ENCODE peak calls at places on chromosomes 4 and X, in nine cellular contexts. F is stimulated activated CD4-positive, alpha-beta T cell treated with anti-CD3 and anti-CD28 coated beads, Interleukin-2, amount 100 ng/mL, for 24 hours; X is immature natural killer cell; D is right cardiac atrium; Q is NCI-H524; Z is thoracic aorta; N is bronchial epithelial cell; U is Calu3; W is NCI-H1092. O is an unnamed sample.

GRCh38 chrX:65910899-65911298 is 129.0 kb downstream of the VSIG4 start:
- DNase-seq in F (no peak), X (no peak), D (no peak), Q (no peak), Z (no peak), N (no peak), U (no peak), W (no peak), O (no peak)

GRCh38 chr4:3745886-3746656 is 20.1 kb upstream of the ADRA2C start:
- DNase-seq in F (no peak), X (no peak), D (peak), Q (no peak), Z (no peak), N (no peak), U (no peak), W (no peak), O (peak)

GRCh38 chr4:3515646-3516045 is 16.6 kb downstream of the LRPAP1 start:
- DNase-seq in F (no peak), X (no peak), D (no peak), Q (no peak), Z (no peak), N (no peak), U (no peak), W (no peak), O (no peak)

GRCh38 chr4:139223682-139224317 is 46.8 kb upstream of the ELF2 start:
- DNase-seq in F (no peak), X (no peak), D (peak), Q (no peak), Z (no peak), N (peak), U (no peak), W (no peak), O (no peak)

GRCh38 chr4:1508161-1509160 is 102.2 kb upstream of the NKX1-1 start:
- DNase-seq in F (no peak), X (no peak), D (peak), Q (no peak), Z (no peak), N (no peak), U (no peak), W (no peak), O (no peak)

GRCh38 chrX:130053236-130053635 is 57.1 kb downstream of the ELF4 start:
- DNase-seq in F (no peak), X (no peak), D (no peak), Q (peak), Z (no peak), N (no peak), U (no peak), W (no peak), O (no peak)

GRCh38 chrX:10189317-10190268 is 32.8 kb downstream of the CLCN4 start:
- DNase-seq in F (peak), X (peak), D (peak), Q (peak), Z (peak), N (peak), U (peak), W (peak), O (peak)

GRCh38 chr4:119116021-119116420 is 19.6 kb upstream of the MYOZ2 start:
- DNase-seq in F (no peak), X (no peak), D (no peak), Q (no peak), Z (no peak), N (no peak), U (no peak), W (no peak), O (no peak)

GRCh38 chrX:63506320-63506719 is 155.2 kb upstream of the SPIN4 start:
- DNase-seq in F (no peak), X (no peak), D (no peak), Q (peak), Z (no peak), N (peak), U (no peak), W (peak), O (no peak)

GRCh38 chrX:51825432-51825831 is 68.0 kb upstream of the MAGED1 start:
- DNase-seq in F (no peak), X (no peak), D (no peak), Q (no peak), Z (no peak), N (no peak), U (no peak), W (no peak), O (no peak)

GRCh38 chrX:133415276-133416105 is at the start of gene GPC4:
- DNase-seq in F (no peak), X (no peak), D (peak), Q (peak), Z (no peak), N (no peak), U (peak), W (no peak), O (peak)

GRCh38 chr4:37890501-37891220 is at the start of gene TBC1D1:
- DNase-seq in F (peak), X (peak), D (peak), Q (peak), Z (no peak), N (no peak), U (peak), W (peak), O (no peak)

GRCh38 chr4:36099509-36099908 is 144.8 kb downstream of the ARAP2 start:
- DNase-seq in F (no peak), X (no peak), D (no peak), Q (no peak), Z (no peak), N (no peak), U (no peak), W (no peak), O (no peak)

GRCh38 chrX:39309018-39309620 is 507.9 kb downstream of the MID1IP1 start:
- DNase-seq in F (peak), X (no peak), D (no peak), Q (no peak), Z (no peak), N (peak), U (no peak), W (no peak), O (no peak)

GRCh38 chr4:113325876-113326615 is 276.6 kb downstream of the ANK2 start:
- DNase-seq in F (no peak), X (no peak), D (no peak), Q (no peak), Z (no peak), N (peak), U (no peak), W (no peak), O (no peak)

GRCh38 chrX:38985375-38985774 is 184.1 kb downstream of the MID1IP1 start:
- DNase-seq in F (no peak), X (no peak), D (no peak), Q (peak), Z (no peak), N (peak), U (no peak), W (no peak), O (no peak)

GRCh38 chrX:12113321-12113720 is 25.0 kb upstream of the FRMPD4 start:
- DNase-seq in F (no peak), X (no peak), D (no peak), Q (no peak), Z (no peak), N (peak), U (no peak), W (no peak), O (no peak)

GRCh38 chr4:110309686-110310085 is 111.3 kb upstream of the ELOVL6 start:
- DNase-seq in F (no peak), X (no peak), D (no peak), Q (no peak), Z (no peak), N (no peak), U (no peak), W (no peak), O (no peak)

GRCh38 chrX:111483140-111483539 is 28.3 kb upstream of the SERTM2 start:
- DNase-seq in F (no peak), X (no peak), D (no peak), Q (no peak), Z (no peak), N (no peak), U (no peak), W (no peak), O (no peak)

GRCh38 chr4:150348079-150348478 is 233.9 kb upstream of the MAB21L2 start:
- DNase-seq in F (no peak), X (no peak), D (no peak), Q (no peak), Z (no peak), N (peak), U (no peak), W (no peak), O (no peak)

GRCh38 chrX:22699591-22700091 is 300.1 kb upstream of the DDX53 start:
- DNase-seq in F (no peak), X (no peak), D (no peak), Q (no peak), Z (no peak), N (peak), U (no peak), W (no peak), O (no peak)

GRCh38 chrX:68732906-68733493 is 85.5 kb downstream of the STARD8 start:
- DNase-seq in F (peak), X (peak), D (peak), Q (peak), Z (peak), N (peak), U (peak), W (peak), O (no peak)

GRCh38 chr4:138658518-138658917 is 357.1 kb upstream of the NOCT start:
- DNase-seq in F (no peak), X (no peak), D (no peak), Q (no peak), Z (no peak), N (no peak), U (no peak), W (no peak), O (no peak)

GRCh38 chrX:111892375-111892774 is 16.4 kb downstream of the TRPC5OS start:
- DNase-seq in F (no peak), X (no peak), D (no peak), Q (no peak), Z (no peak), N (no peak), U (no peak), W (no peak), O (no peak)

GRCh38 chr4:155906554-155907247 is 3.2 kb downstream of the TDO2 start:
- DNase-seq in F (no peak), X (no peak), D (no peak), Q (peak), Z (no peak), N (peak), U (no peak), W (no peak), O (no peak)

GRCh38 chr4:83677656-83678055 is 141.7 kb downstream of the GPAT3 start:
- DNase-seq in F (no peak), X (no peak), D (no peak), Q (no peak), Z (no peak), N (no peak), U (no peak), W (no peak), O (no peak)